ENCODE peak calls at places on chromosomes 16 and 17, in nine cellular contexts. Q, R, E, H, M, X, K, O and V are unnamed samples.

GRCh38 chr17:45413498-45413923 is 19.2 kb downstream of the ARHGAP27 start:
- DNase-seq in K (no peak), E (no peak), X (no peak), H (no peak), O (no peak), Q (no peak), M (no peak), R (no peak), V (no peak)

GRCh38 chr17:38449364-38449763 is 21.1 kb downstream of the ARHGAP23 start:
- DNase-seq in R (no peak), X (no peak), Q (peak), K (no peak), H (peak), O (no peak), E (no peak), M (no peak), V (no peak)

GRCh38 chr17:49290690-49291326 is 60.2 kb upstream of the PHOSPHO1 start:
- DNase-seq in K (no peak), H (peak), R (peak), E (no peak), X (peak), M (peak), Q (peak), O (no peak), V (no peak)

GRCh38 chr16:84040206-84040822 is 2.3 kb downstream of the SLC38A8 start:
- DNase-seq in Q (no peak), X (no peak), K (no peak), M (no peak), H (no peak), O (no peak), R (no peak), E (no peak), V (no peak)

GRCh38 chr17:38417210-38417951 is 10.9 kb upstream of the ARHGAP23 start:
- DNase-seq in X (no peak), R (no peak), O (no peak), M (no peak), K (no peak), E (no peak), Q (no peak), H (no peak), V (no peak)

GRCh38 chr17:74778960-74779359 is 2.8 kb upstream of the NAT9 start:
- DNase-seq in O (no peak), X (no peak), H (no peak), R (no peak), E (no peak), M (no peak), K (no peak), Q (peak), V (no peak)

GRCh38 chr16:28951410-28951943 is 740 bp downstream of the NFATC2IP start:
- DNase-seq in K (no peak), E (no peak), X (no peak), Q (peak), H (no peak), R (no peak), M (no peak), O (no peak), V (no peak)

GRCh38 chr17:37488009-37488604 is 1.6 kb upstream of the DUSP14 start:
- DNase-seq in K (peak), M (peak), O (no peak), X (peak), E (no peak), Q (peak), H (peak), R (peak), V (no peak)

GRCh38 chr17:77462101-77462500 is 321.3 kb downstream of the SEC14L1 start:
- DNase-seq in R (no peak), O (no peak), E (no peak), Q (no peak), M (no peak), X (peak), K (no peak), H (no peak), V (no peak)

GRCh38 chr17:18008496-18009268 is 30.3 kb downstream of the ATPAF2 start:
- DNase-seq in X (no peak), K (no peak), R (no peak), Q (no peak), O (no peak), M (peak), E (no peak), H (no peak), V (no peak)

GRCh38 chr16:4123617-4124300 is 7.5 kb upstream of the ADCY9 start:
- DNase-seq in Q (peak), K (no peak), O (no peak), X (no peak), R (no peak), M (peak), E (no peak), H (peak), V (no peak)

GRCh38 chr17:2386400-2387085 is 14.3 kb downstream of the MNT start:
- DNase-seq in E (no peak), K (no peak), H (no peak), R (no peak), M (no peak), X (no peak), Q (no peak), O (no peak), V (no peak)

GRCh38 chr16:46929378-46930332 is 43.8 kb downstream of the DNAJA2 start:
- DNase-seq in R (no peak), H (peak), M (peak), K (no peak), E (peak), O (peak), Q (peak), X (peak), V (peak)

GRCh38 chr16:57345666-57346204 is 12.8 kb upstream of the CCL22 start:
- DNase-seq in E (no peak), R (no peak), O (no peak), H (no peak), X (no peak), M (no peak), K (no peak), Q (no peak), V (no peak)

GRCh38 chr17:15782809-15783208 is 50.7 kb downstream of the TBC1D26 start:
- DNase-seq in R (no peak), M (no peak), O (peak), H (peak), E (no peak), X (no peak), K (no peak), Q (peak), V (no peak)

GRCh38 chr17:32494621-32495346 is 8.0 kb downstream of the CDK5R1 start:
- DNase-seq in M (no peak), O (no peak), Q (no peak), X (no peak), E (no peak), K (no peak), R (peak), H (peak), V (no peak)